ENCODE peak calls at places on chromosomes 1 and 21, in nine cellular contexts. X, L, Z, B, Y, K, N, P and I are unnamed samples.

GRCh38 chr1:229556551-229556950 is 2.0 kb downstream of the ABCB10 start:
- DNase-seq in B (no peak), L (no peak), K (no peak), Z (no peak), X (no peak), P (no peak), Y (no peak), N (no peak), I (no peak)

GRCh38 chr1:97384294-97384952 is 536.4 kb downstream of the DPYD start:
- DNase-seq in N (no peak), P (peak; percentile 79), X (no peak), K (peak; percentile 62), B (no peak), Y (peak; percentile 14), L (no peak), Z (no peak), I (no peak)

GRCh38 chr21:41874611-41875010 is 4.5 kb downstream of the PRDM15 start:
- DNase-seq in K (no peak), Z (no peak), B (no peak), N (no peak), L (no peak), X (no peak), Y (no peak), P (no peak), I (no peak)

GRCh38 chr1:185352067-185352466 is 35.0 kb upstream of the IVNS1ABP start:
- DNase-seq in K (no peak), P (peak; percentile 44), Y (peak; percentile 7), L (no peak), Z (no peak), N (no peak), B (no peak), X (no peak), I (no peak)

GRCh38 chr1:154416496-154417337 is 11.6 kb downstream of the IL6R start:
- DNase-seq in Z (no peak), P (no peak), L (peak; percentile 21), X (no peak), Y (no peak), K (no peak), B (no peak), N (no peak), I (peak; percentile 10)

GRCh38 chr1:101438359-101438758 is 201.5 kb downstream of the S1PR1 start:
- DNase-seq in N (no peak), K (no peak), P (peak; percentile 33), Z (peak; percentile 82), L (no peak), X (no peak), Y (peak; percentile 14), B (no peak), I (no peak)

GRCh38 chr1:190205713-190206112 is 272.0 kb downstream of the BRINP3 start:
- DNase-seq in Z (no peak), X (no peak), N (no peak), Y (no peak), P (peak; percentile 1), K (no peak), B (no peak), L (no peak), I (no peak)

GRCh38 chr1:176602388-176603004 is 139.5 kb downstream of the PAPPA2 start:
- DNase-seq in N (no peak), Z (no peak), K (no peak), L (no peak), X (no peak), B (no peak), P (no peak), Y (no peak), I (no peak)

GRCh38 chr21:36513430-36513829 is 33.5 kb upstream of the CLDN14 start:
- DNase-seq in L (no peak), Z (peak; percentile 82), B (no peak), Y (no peak), X (no peak), N (no peak), P (no peak), K (no peak), I (no peak)

GRCh38 chr1:65470766-65471165 is 50.3 kb downstream of the LEPR start:
- DNase-seq in X (no peak), L (no peak), K (no peak), B (no peak), Z (no peak), Y (no peak), N (no peak), P (no peak), I (no peak)

GRCh38 chr1:233440952-233441401 is 113.5 kb downstream of the MAP3K21 start:
- DNase-seq in Y (peak; percentile 63), N (no peak), K (peak; percentile 31), X (no peak), P (peak; percentile 78), Z (peak; percentile 74), L (no peak), B (no peak), I (no peak)

GRCh38 chr21:19433623-19434022 is 1030.0 kb upstream of the TMPRSS15 start:
- DNase-seq in L (no peak), B (no peak), Z (no peak), Y (no peak), K (no peak), X (no peak), N (no peak), P (no peak), I (no peak)

GRCh38 chr1:107776898-107777663 is 187.9 kb downstream of the VAV3 start:
- DNase-seq in L (no peak), X (no peak), B (no peak), N (no peak), Y (no peak), Z (peak; percentile 76), P (no peak), K (no peak), I (no peak)

GRCh38 chr1:220516014-220516721 is 11.8 kb upstream of the MARK1 start:
- DNase-seq in Y (peak; percentile 88), Z (no peak), N (no peak), L (no peak), P (peak; percentile 98), X (no peak), K (no peak), B (no peak), I (no peak)

GRCh38 chr1:78833491-78833890 is 173.0 kb downstream of the ADGRL4 start:
- DNase-seq in N (no peak), L (no peak), K (peak; percentile 50), Z (no peak), X (no peak), P (peak; percentile 84), B (no peak), Y (peak; percentile 33), I (no peak)

GRCh38 chr1:159830737-159831136 is 4.1 kb downstream of the SLAMF8 start:
- DNase-seq in Z (no peak), B (no peak), X (no peak), P (no peak), N (no peak), L (no peak), Y (no peak), K (no peak), I (no peak)

GRCh38 chr1:23916209-23917131 is 3.3 kb upstream of the CNR2 start:
- DNase-seq in L (peak; percentile 62), P (peak; percentile 83), N (peak; percentile 48), K (no peak), X (peak; percentile 72), Y (peak; percentile 82), B (peak; percentile 59), Z (peak; percentile 92), I (no peak)

GRCh38 chr1:72724951-72725863 is 442.9 kb upstream of the NEGR1 start:
- DNase-seq in P (no peak), L (peak; percentile 41), X (no peak), Y (no peak), Z (no peak), B (no peak), N (no peak), K (no peak), I (no peak)
- TF ChIP-seq CTCF in P (no peak), L (no peak), X (no peak), Y (no peak), Z (no peak), B (no peak), N (no peak), K (no peak), I (no peak)

DNA sequence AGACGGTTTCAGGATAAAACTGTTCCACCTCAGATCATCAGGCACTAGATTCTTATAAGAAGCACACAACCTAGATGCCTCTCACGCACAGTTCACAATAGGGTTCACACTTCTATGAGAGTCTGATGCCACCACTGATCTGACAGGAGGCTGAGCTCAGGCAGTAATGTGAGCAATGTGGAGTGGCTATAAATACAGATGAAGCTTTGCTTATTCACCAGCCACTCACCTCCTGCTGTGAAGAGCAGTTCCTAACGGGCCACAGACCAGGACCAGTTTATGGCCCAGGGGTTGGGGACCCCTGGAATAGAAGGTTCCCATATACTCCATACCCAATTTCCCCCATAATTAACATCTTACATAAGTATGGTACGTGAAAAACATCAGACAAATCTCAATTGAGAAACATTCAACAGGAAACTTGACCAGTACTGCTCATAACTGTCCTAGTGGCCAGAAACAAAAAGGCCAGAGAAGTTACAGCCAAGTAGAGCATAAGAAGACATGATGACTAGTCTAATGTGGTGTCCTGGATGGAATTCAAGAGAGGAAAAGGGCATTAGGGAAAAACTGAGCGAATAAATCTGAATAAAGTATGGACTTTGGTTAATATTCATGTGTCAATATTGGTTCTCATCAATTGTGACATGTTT is 24.7 kb upstream of the IGSF5 start:
- DNase-seq in L (no peak), Y (no peak), K (peak; percentile 10), B (no peak), P (no peak), X (no peak), N (no peak), Z (no peak), I (no peak)
- TF ChIP-seq CTCF in L (no peak), Y (no peak), K (peak; percentile 33), B (no peak), P (no peak), X (no peak), N (no peak), Z (no peak), I (no peak)

GRCh38 chr1:150979723-150980056 is 2.4 kb upstream of the ANXA9 start:
- DNase-seq in Z (no peak), N (no peak), Y (no peak), K (no peak), X (no peak), L (no peak), P (no peak), B (no peak), I (no peak)
- TF ChIP-seq CTCF in Z (no peak), N (no peak), Y (peak; percentile 34), K (no peak), X (no peak), L (no peak), P (no peak), B (no peak), I (no peak)

GRCh38 chr1:214506972-214507431 is 44.4 kb downstream of the PTPN14 start:
- DNase-seq in B (no peak), N (no peak), P (peak; percentile 79), X (no peak), K (no peak), L (no peak), Y (peak; percentile 77), Z (no peak), I (no peak)

GRCh38 chr1:214504330-214504729 is 47.1 kb downstream of the PTPN14 start:
- DNase-seq in P (no peak), Z (no peak), Y (no peak), X (no peak), L (no peak), K (no peak), B (no peak), N (no peak), I (no peak)

GRCh38 chr1:214500349-214501055 is 50.9 kb downstream of the PTPN14 start:
- DNase-seq in X (no peak), L (no peak), N (no peak), B (no peak), Z (no peak), K (no peak), Y (no peak), P (no peak), I (no peak)

GRCh38 chr1:214503553-214503952 is 47.8 kb downstream of the PTPN14 start:
- DNase-seq in X (no peak), B (no peak), P (peak; percentile 66), L (no peak), K (no peak), N (no peak), Z (no peak), Y (no peak), I (no peak)

GRCh38 chr1:214505134-214505533 is 46.3 kb downstream of the PTPN14 start:
- DNase-seq in P (no peak), K (no peak), B (no peak), N (no peak), L (no peak), Z (no peak), Y (no peak), X (no peak), I (no peak)
- TF ChIP-seq CTCF in P (no peak), K (peak; percentile 8), B (no peak), N (no peak), L (no peak), Z (no peak), Y (no peak), X (no peak), I (no peak)